ENCODE peak calls at places on chromosome X, in four cellular contexts. A is K562, K is HepG2, X is HCT116. E is an unnamed sample.

GRCh38 chrX:66863721-66864120 is 224.8 kb upstream of the EDA2R start:
- DNase-seq in A (no peak), K (no peak), X (no peak), E (peak; percentile 62)

GRCh38 chrX:13345037-13345436 is 25.2 kb upstream of the ATXN3L start:
- DNase-seq in X (no peak), K (no peak), A (no peak), E (no peak)

GRCh38 chrX:24574743-24575142 is 72.4 kb downstream of the PCYT1B start:
- DNase-seq in A (no peak), K (no peak), X (no peak), E (no peak)

GRCh38 chrX:85052636-85053343 is 49.1 kb downstream of the APOOL start:
- DNase-seq in X (peak; percentile 15), A (no peak), K (no peak), E (no peak)

GRCh38 chrX:27987862-27988646 is 6.8 kb upstream of the DCAF8L1 start:
- DNase-seq in X (no peak), K (peak; percentile 5), A (no peak), E (no peak)

GRCh38 chrX:13048265-13048664 is 3.8 kb upstream of the FAM9C start:
- DNase-seq in A (no peak), K (no peak), X (no peak), E (no peak)

GRCh38 chrX:85109235-85109634 is 105.6 kb downstream of the APOOL start:
- DNase-seq in A (peak; percentile 41), X (peak; percentile 35), K (peak; percentile 12), E (peak; percentile 26)

GRCh38 chrX:49155243-49155899 is 7.2 kb upstream of the MAGIX start:
- DNase-seq in X (peak; percentile 62), A (peak; percentile 79), K (no peak), E (peak; percentile 90)

GRCh38 chrX:110087485-110088356 is 84.8 kb downstream of the TMEM164 start:
- DNase-seq in A (no peak), X (peak; percentile 43), K (no peak), E (no peak)

GRCh38 chrX:101108293-101108692 is 10.3 kb downstream of the CENPI start:
- DNase-seq in A (no peak), X (no peak), K (no peak), E (no peak)

GRCh38 chrX:101276238-101276637 is 14.9 kb downstream of the TAF7L start:
- DNase-seq in X (no peak), K (no peak), A (no peak), E (no peak)

GRCh38 chrX:103157511-103158316 is 57.2 kb upstream of the BEX4 start:
- DNase-seq in A (peak; percentile 35), X (no peak), K (peak; percentile 6), E (no peak)

GRCh38 chrX:36908801-36909403 is 99.3 kb upstream of the FAM47C start:
- DNase-seq in X (peak; percentile 4), K (peak; percentile 12), A (peak; percentile 4), E (peak; percentile 50)

GRCh38 chrX:44314855-44315254 is 28.6 kb downstream of the EFHC2 start:
- DNase-seq in X (no peak), K (no peak), A (no peak), E (no peak)

GRCh38 chrX:68599256-68600152 is 48.0 kb upstream of the STARD8 start:
- DNase-seq in K (no peak), A (peak; percentile 10), X (no peak), E (peak; percentile 14)

GRCh38 chrX:47460561-47460960 is 22.5 kb downstream of the ZNF41 start:
- DNase-seq in K (no peak), X (no peak), A (no peak), E (no peak)

GRCh38 chrX:47456080-47456479 is 26.9 kb downstream of the ZNF41 start:
- DNase-seq in X (no peak), A (no peak), K (no peak), E (no peak)

DNA sequence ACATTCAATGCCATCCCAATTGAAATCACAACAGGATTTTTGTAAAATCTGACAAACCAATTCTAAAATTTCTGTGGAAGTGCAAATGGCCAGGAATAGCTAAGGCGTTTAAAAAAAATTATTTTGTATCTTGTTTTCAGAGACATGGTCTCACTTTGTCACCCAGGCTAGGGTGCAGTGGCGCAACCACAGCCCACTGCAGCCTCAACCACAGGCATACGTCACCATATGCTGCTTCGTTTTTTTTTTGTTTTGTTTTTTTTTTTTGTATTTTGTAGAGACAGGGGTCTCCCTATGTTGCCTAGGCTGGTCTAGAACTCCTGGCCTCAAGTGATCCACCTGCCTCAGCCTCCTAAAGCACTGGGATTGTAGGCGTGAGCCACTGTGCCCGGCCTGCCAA is 24.5 kb downstream of the ZNF41 start:
- DNase-seq in A (no peak), X (no peak), K (no peak), E (no peak)
- TF ChIP-seq JUND in A (no peak), X (no peak), K (no peak), E (no peak)

DNA sequence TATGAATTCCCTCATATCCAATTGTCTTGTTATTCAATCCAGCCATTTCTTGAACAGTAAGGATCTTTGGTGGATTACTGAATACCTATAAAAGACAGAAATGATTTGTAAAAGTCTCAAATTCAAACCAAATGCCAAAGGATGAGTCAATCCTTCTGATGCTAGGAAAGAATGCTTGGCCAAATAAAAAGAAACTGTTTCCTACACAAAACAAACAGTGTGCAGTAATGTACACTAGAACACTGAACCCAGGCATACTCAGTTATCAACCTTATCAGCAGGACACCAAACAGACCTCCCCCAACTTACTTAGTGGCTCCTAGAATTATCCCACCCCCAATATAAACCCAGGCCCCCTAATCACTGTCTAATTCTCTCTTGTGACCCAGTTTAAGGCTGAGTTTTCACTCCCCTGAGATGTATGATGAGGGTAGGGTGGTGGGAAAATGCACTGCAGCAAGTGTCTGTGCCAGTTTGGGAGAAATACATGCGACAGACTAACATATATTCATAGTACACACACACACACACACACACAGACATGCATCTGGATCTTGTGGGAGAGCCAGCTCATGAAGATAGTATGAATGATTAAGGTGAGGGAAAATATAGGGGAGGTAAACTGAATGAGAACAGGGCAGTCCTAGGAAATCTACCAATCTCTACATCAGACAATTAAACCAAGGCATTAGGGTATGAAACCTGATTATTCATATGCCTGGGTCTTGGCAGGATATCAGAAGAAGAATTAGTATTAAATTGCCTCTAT is 35.0 kb downstream of the CLDN2 start:
- DNase-seq in A (no peak), K (peak; percentile 82), X (no peak), E (no peak)
- TF ChIP-seq JUND in A (no peak), K (no peak), X (no peak), E (no peak)

GRCh38 chrX:9749141-9749540 is 16.5 kb downstream of the GPR143 start:
- DNase-seq in A (no peak), K (no peak), X (no peak), E (no peak)

GRCh38 chrX:9747644-9748043 is 18.0 kb downstream of the GPR143 start:
- DNase-seq in A (no peak), X (no peak), K (no peak), E (no peak)

GRCh38 chrX:9745417-9746115 is 20.1 kb downstream of the GPR143 start:
- DNase-seq in X (no peak), K (no peak), A (no peak), E (no peak)

GRCh38 chrX:9746148-9746880 is 19.3 kb downstream of the GPR143 start:
- DNase-seq in A (no peak), K (no peak), X (no peak), E (no peak)
- TF ChIP-seq JUND in A (peak; percentile 31), K (no peak), X (no peak), E (no peak)

GRCh38 chrX:31606796-31607195 is 535.0 kb upstream of the FTHL17 start:
- DNase-seq in K (no peak), A (no peak), X (no peak), E (no peak)
- TF ChIP-seq JUND in K (no peak), A (no peak), X (no peak), E (no peak)

DNA sequence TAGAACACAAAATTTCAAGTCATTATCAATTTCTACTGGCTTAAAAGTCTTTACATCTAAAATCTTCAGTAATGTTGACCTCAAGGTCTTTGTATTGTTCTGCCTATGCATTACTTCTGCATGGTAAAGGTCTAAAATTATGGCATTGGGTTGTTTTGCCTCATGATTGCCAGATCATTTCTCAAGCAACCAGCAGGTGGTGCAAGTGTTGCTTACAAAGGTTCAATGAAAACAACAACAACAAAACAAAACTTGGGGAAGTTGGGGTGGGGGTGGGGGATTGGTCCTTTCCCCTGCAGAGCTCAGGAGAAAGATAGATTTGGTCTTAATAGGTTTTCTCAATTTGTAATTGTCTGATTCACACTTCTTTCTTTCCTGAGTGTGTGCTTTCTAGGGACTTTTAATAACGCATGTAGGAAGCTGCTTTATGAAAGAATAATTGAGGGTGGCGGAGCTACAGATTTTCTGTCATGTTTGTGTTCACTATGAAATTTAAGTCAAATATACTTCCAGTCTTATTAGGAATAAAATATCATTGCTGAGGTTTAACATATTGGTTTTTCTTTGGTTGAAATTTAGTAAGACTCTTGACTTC is 145.1 kb downstream of the COL4A5 start:
- DNase-seq in A (peak; percentile 12), X (peak; percentile 4), K (no peak), E (peak; percentile 1)
- TF ChIP-seq JUND in A (no peak), X (no peak), K (no peak), E (no peak)

DNA sequence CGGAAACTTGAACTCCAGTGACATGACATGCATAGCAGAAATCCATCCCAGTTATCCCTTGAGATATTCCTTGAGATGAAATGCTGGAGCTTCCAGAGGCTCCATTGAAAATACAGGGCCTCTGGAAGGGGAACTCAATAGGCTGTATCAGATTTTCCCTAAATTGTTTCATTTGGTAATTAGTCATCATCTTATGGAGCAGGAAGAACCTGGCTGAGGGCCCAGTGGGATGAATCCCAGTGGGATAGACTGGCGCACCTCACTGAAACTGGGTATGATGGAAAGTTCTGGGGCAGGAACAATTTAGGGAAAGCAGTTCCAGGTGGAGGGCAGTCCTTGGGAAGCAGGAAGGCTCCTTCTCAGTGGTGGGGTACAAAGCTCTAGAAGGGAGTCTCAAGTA is 307.8 kb upstream of the DIPK2B start:
- DNase-seq in A (no peak), X (no peak), K (no peak), E (no peak)
- TF ChIP-seq JUND in A (no peak), X (no peak), K (no peak), E (no peak)

GRCh38 chrX:10833299-10834169 is 213.1 kb upstream of the MID1 start:
- DNase-seq in K (peak; percentile 10), A (peak; percentile 14), X (no peak), E (peak; percentile 93)
- TF ChIP-seq JUND in K (no peak), A (no peak), X (no peak), E (no peak)

E was measured in T47D.